ENCODE peak calls at places on chromosomes 12 and 14, in four cellular contexts. M is fibroblast of lung, P is HCT116, F is mammary epithelial cell. I is an unnamed sample. For H3K4me1, the result is how much of the 10 kb centered on the place peaks cover.

GRCh38 chr14:20706657-20707355 is 18.2 kb downstream of the ANG start:
- DNase-seq in M (no peak), F (no peak), P (no peak), I (peak)

GRCh38 chr14:101121399-101122113 is 218.0 kb upstream of the RTL1 start:
- DNase-seq in P (no peak), F (no peak), M (no peak), I (no peak)

GRCh38 chr12:98533723-98534251 is 18.4 kb downstream of the TMPO start:
- DNase-seq in M (peak), F (no peak), P (no peak), I (no peak)

GRCh38 chr14:87667661-87668060 is 325.3 kb downstream of the GALC start:
- DNase-seq in F (no peak), P (no peak), M (no peak), I (no peak)

GRCh38 chr12:25276199-25276937 is 25.6 kb upstream of the KRAS start:
- DNase-seq in M (peak), P (peak), F (peak), I (peak)

GRCh38 chr12:115102450-115102849 is 418.5 kb upstream of the TBX3 start:
- DNase-seq in M (no peak), F (no peak), P (no peak), I (no peak)

GRCh38 chr14:30332374-30332773 is 226.6 kb upstream of the G2E3 start:
- DNase-seq in F (no peak), M (no peak), P (no peak), I (no peak)

GRCh38 chr12:66066071-66066928 is 64.2 kb downstream of the LLPH start:
- DNase-seq in F (peak), M (peak), P (no peak), I (peak)

GRCh38 chr12:107320929-107321618 is 227.7 kb upstream of the CRY1 start:
- DNase-seq in M (no peak), F (peak), P (no peak), I (no peak)

GRCh38 chr12:33560653-33561208 is 121.1 kb upstream of the SYT10 start:
- DNase-seq in F (no peak), P (no peak), M (no peak), I (no peak)

GRCh38 chr12:52787324-52787996 is 8.5 kb downstream of the KRT3 start:
- DNase-seq in F (no peak), M (no peak), P (no peak), I (no peak)

GRCh38 chr12:82687020-82687951 is 580 bp downstream of the TMTC2 start:
- DNase-seq in F (peak), M (peak), P (peak), I (no peak)

GRCh38 chr12:55969356-55969755 is 2.7 kb downstream of the CDK2 start:
- DNase-seq in P (no peak), M (peak), F (no peak), I (no peak)

GRCh38 chr14:61330511-61330910 is 9.1 kb downstream of the PRKCH start:
- DNase-seq in P (no peak), M (no peak), F (no peak), I (no peak)

GRCh38 chr12:63068857-63069442 is 82.1 kb downstream of the AVPR1A start:
- DNase-seq in M (peak), P (peak), F (peak), I (peak)

GRCh38 chr12:89883630-89884364 is 175.2 kb upstream of the ATP2B1 start:
- DNase-seq in M (no peak), P (no peak), F (peak), I (peak)

GRCh38 chr14:68628605-68629310 is 164.1 kb downstream of the ZFP36L1 start:
- DNase-seq in M (no peak), F (peak), P (no peak), I (no peak)

GRCh38 chr12:32877670-32878459 is 18.7 kb downstream of the PKP2 start:
- DNase-seq in M (no peak), F (no peak), P (no peak), I (no peak)

GRCh38 chr12:108854453-108855283 is 2.7 kb downstream of the SSH1 start:
- DNase-seq in P (peak), M (peak), F (peak), I (peak)

GRCh38 chr14:22391908-22392307 is 197.1 kb downstream of the DAD1 start:
- DNase-seq in F (peak), P (peak), M (peak), I (peak)

GRCh38 chr14:66330218-66330617 is 156.0 kb upstream of the CCDC196 start:
- DNase-seq in F (no peak), M (no peak), P (no peak), I (no peak)

GRCh38 chr14:52033131-52033642 is 35.7 kb downstream of the NID2 start:
- DNase-seq in M (no peak), F (peak), P (no peak), I (no peak)

GRCh38 chr12:124434364-124434763 is 133.0 kb downstream of the NCOR2 start:
- DNase-seq in P (no peak), M (no peak), F (no peak), I (no peak)

GRCh38 chr14:85241022-85241880 is 288.7 kb upstream of the FLRT2 start:
- DNase-seq in M (no peak), P (no peak), F (no peak), I (peak)

GRCh38 chr12:4562034-4562657 is at the start of gene DYRK4:
- DNase-seq in P (no peak), F (peak), M (peak), I (peak)
- TF ChIP-seq EZH2 in P (no peak), F (no peak), M (no peak), I (no peak)

GRCh38 chr12:6927999-6928702 is 392 bp downstream of the ATN1 start:
- DNase-seq in M (no peak), P (no peak), F (no peak), I (no peak)
- H3K4me1 ChIP-seq in M (under half), P (under half), F (under half), I (half or more)

GRCh38 chr14:105092912-105093425 is 27.7 kb upstream of the GPR132 start:
- DNase-seq in F (peak), M (peak), P (no peak), I (peak)

GRCh38 chr14:105096206-105096875 is 31.1 kb upstream of the GPR132 start:
- DNase-seq in P (no peak), F (no peak), M (no peak), I (no peak)

GRCh38 chr14:105093426-105094192 is 28.4 kb upstream of the GPR132 start:
- DNase-seq in M (peak), P (peak), F (peak), I (peak)

GRCh38 chr14:105095236-105095805 is 30.1 kb upstream of the GPR132 start:
- DNase-seq in F (no peak), P (no peak), M (no peak), I (no peak)

DNA sequence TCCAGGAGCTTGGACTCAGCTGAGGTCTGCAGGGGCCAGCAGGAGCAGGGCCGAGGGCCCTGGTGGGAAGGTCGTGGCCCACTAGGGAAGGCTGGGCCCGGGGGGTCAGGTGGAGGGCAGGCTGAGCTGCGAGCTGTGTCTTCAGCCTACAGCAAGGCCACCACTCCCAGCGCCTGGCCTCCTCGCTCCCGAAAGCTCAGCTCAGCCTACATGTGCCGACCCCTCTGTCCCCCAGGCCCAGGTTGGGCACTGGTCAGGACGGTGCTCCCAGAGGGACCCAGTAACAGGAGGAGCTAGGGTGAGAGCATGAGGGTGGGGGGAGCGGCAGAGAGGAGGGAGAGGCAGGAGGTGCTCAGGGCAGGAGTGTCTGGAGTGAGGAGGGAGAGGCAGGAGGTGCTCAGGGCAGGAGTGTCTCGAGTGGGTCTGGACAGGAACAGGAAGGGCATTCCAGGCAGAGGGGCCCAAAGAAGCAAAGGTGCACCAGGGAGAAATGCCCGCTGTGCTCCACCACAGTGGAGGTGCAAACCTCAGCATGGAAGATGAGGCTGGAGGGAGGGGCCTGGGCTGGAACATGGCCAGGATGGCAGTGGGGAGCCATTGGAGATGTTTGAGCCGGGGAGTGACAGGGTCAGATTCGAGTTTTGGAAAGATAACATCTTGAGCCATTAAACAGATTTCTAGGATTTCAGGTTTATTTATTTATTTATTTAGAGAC is 29.1 kb upstream of the GPR132 start:
- DNase-seq in M (no peak), P (no peak), F (no peak), I (no peak)
- TF ChIP-seq EZH2 in M (no peak), P (no peak), F (no peak), I (no peak)

GRCh38 chr12:1634590-1635191 is 5.7 kb downstream of the WNT5B start:
- DNase-seq in P (peak), F (peak), M (peak), I (peak)

GRCh38 chr12:1634149-1634548 is 5.1 kb downstream of the WNT5B start:
- DNase-seq in P (no peak), M (no peak), F (no peak), I (no peak)

GRCh38 chr12:1630827-1631591 is 2.0 kb downstream of the WNT5B start:
- DNase-seq in P (no peak), F (no peak), M (peak), I (no peak)

GRCh38 chr12:1633459-1633858 is 4.4 kb downstream of the WNT5B start:
- DNase-seq in F (no peak), P (no peak), M (no peak), I (no peak)

DNA sequence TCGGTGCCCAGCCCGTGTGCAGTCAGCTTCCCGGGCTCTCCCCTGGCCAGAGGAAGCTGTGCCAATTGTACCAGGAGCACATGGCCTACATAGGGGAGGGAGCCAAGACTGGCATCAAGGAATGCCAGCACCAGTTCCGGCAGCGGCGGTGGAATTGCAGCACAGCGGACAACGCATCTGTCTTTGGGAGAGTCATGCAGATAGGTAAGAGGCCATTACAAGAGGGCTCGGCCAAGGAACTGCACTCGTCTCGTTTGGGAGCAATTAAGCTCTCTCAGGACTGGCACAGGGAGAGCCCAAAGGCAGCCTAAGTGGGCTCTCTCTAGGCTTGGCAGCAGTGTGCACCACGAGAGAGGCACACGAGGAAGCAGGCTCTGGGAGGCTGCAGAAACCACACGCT is 3.7 kb downstream of the WNT5B start:
- DNase-seq in M (no peak), P (no peak), F (no peak), I (no peak)
- H3K4me1 ChIP-seq in M (under half), P (under half), F (under half), I (under half)

GRCh38 chr12:51760231-51760630 is 88.3 kb downstream of the FIGNL2 start:
- DNase-seq in M (no peak), P (no peak), F (no peak), I (no peak)
- TF ChIP-seq EZH2 in M (no peak), P (no peak), F (no peak), I (no peak)

DNA sequence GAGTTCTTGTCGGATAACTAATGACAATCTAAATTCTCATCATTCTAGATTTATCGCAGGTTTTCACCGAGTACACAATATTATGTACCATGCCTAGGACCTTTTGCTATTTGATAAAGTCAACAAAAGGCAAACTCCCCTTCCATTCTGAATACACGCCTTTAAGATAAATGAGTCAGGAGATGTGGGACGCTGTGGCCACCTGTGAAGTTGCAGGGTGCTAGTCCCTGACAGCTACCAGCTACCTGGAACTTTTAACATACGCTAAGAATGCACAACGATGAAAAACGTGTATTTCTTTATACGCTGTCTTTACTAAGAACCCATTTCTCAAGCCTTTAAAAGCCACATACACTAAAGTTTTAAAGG is 678 bp downstream of the MDM1 start:
- DNase-seq in M (no peak), F (peak), P (no peak), I (no peak)
- H3K4me1 ChIP-seq in M (under half), F (under half), P (under half), I (under half)

GRCh38 chr12:42589465-42590323 is at the start of gene PRICKLE1:
- DNase-seq in F (peak), M (peak), P (no peak), I (peak)

GRCh38 chr12:42588308-42588836 is 1.2 kb downstream of the PRICKLE1 start:
- DNase-seq in F (peak), P (no peak), M (peak), I (peak)

GRCh38 chr12:42587564-42588307 is 1.8 kb downstream of the PRICKLE1 start:
- DNase-seq in P (no peak), M (no peak), F (no peak), I (peak)

GRCh38 chr12:42590324-42590934 is 883 bp upstream of the PRICKLE1 start:
- DNase-seq in F (peak), P (no peak), M (peak), I (peak)

DNA sequence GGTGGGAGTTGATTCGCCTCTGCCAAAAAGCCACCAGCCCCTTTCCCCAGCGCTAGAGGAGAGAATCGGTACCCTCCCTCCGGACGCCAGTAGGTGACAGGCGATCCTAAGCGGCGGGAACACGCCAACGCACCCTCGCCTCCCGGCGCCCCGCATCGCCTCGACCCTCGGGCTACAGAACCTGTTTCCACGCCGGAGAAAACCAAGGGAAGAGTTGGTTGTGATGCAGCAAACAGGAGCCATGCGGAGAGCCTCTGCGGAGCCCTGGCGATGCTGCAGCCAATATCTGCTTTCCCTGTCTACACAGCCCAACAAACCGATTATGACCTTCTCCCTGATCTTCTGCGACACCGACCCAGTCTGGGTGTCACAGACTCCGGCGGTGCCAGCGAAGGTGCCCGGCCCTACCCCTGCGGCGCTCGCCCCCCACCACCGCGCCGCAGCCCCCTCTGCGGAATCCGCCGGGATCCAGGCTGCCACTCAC is 523 bp downstream of the PRICKLE1 start:
- DNase-seq in F (peak), P (no peak), M (peak), I (peak)
- TF ChIP-seq EZH2 in F (no peak), P (no peak), M (peak), I (no peak)

GRCh38 chr14:63891148-63891964 is 38.6 kb downstream of the SYNE2 start:
- DNase-seq in M (peak), P (no peak), F (no peak), I (peak)
- H3K4me1 ChIP-seq in M (under half), P (under half), F (under half), I (under half)

I was measured in endothelial cell of umbilical vein.